ENCODE peak calls at places on chromosomes 7 and 10, in six cellular contexts. Q is esophagus squamous epithelium, O is fibroblast of lung, Y is brain microvascular endothelial cell, H is MM.1S, T is GM23338. V is an unnamed sample. For H3K36me3, the result is how much of the 10 kb centered on the place peaks cover.

GRCh38 chr10:52287853-52288252 is 26.2 kb upstream of the DKK1 start:
- DNase-seq in Q (no peak), O (no peak), Y (no peak), H (no peak), T (no peak), V (no peak)

GRCh38 chr7:97179454-97180104 is 62.1 kb downstream of the SDHAF3 start:
- DNase-seq in Q (no peak), O (peak), Y (peak), H (peak), T (peak), V (no peak)

GRCh38 chr10:114259825-114260224 is 20.8 kb downstream of the VWA2 start:
- DNase-seq in Q (no peak), O (peak), Y (no peak), H (no peak), T (no peak), V (peak)

GRCh38 chr10:2928219-2928840 is 139.0 kb upstream of the PFKP start:
- DNase-seq in Q (no peak), O (peak), Y (peak), H (peak), T (peak), V (no peak)

GRCh38 chr7:134197342-134197741 is 70.2 kb downstream of the LRGUK start:
- DNase-seq in Q (no peak), O (no peak), Y (no peak), H (no peak), T (no peak), V (no peak)

GRCh38 chr10:132371641-132372081 is 25.3 kb upstream of the PWWP2B start:
- DNase-seq in Q (no peak), O (no peak), Y (no peak), H (no peak), T (peak), V (peak)

GRCh38 chr10:60208676-60209269 is 180.9 kb downstream of the ANK3 start:
- DNase-seq in Q (no peak), O (peak), Y (no peak), H (peak), T (peak), V (no peak)

GRCh38 chr10:98457762-98458161 is 11.0 kb upstream of the HPS1 start:
- DNase-seq in Q (no peak), O (no peak), Y (no peak), H (no peak), T (no peak), V (no peak)

GRCh38 chr10:8321990-8322389 is 267.5 kb downstream of the GATA3 start:
- DNase-seq in Q (no peak), O (no peak), Y (no peak), H (no peak), T (no peak), V (no peak)

GRCh38 chr10:70074147-70074546 is 21.5 kb downstream of the MACROH2A2 start:
- DNase-seq in Q (no peak), O (peak), Y (no peak), H (no peak), T (no peak), V (no peak)

GRCh38 chr7:64494912-64495461 is 67.9 kb downstream of the ZNF680 start:
- DNase-seq in Q (no peak), O (no peak), Y (no peak), H (no peak), T (peak), V (no peak)
- H3K4me3 ChIP-seq in Q (peak), O (no peak), Y (peak), H (no peak), T (peak), V (no peak)

GRCh38 chr10:31771345-31771831 is 157.2 kb downstream of the ARHGAP12 start:
- DNase-seq in Q (no peak), O (peak), Y (no peak), H (no peak), T (no peak), V (no peak)

GRCh38 chr10:31776159-31776558 is 152.5 kb downstream of the ARHGAP12 start:
- DNase-seq in Q (no peak), O (no peak), Y (no peak), H (no peak), T (no peak), V (no peak)

GRCh38 chr10:31774928-31775668 is 153.5 kb downstream of the ARHGAP12 start:
- DNase-seq in Q (no peak), O (no peak), Y (no peak), H (no peak), T (no peak), V (no peak)

GRCh38 chr10:31773749-31774148 is 154.9 kb downstream of the ARHGAP12 start:
- DNase-seq in Q (no peak), O (no peak), Y (no peak), H (no peak), T (no peak), V (no peak)

DNA sequence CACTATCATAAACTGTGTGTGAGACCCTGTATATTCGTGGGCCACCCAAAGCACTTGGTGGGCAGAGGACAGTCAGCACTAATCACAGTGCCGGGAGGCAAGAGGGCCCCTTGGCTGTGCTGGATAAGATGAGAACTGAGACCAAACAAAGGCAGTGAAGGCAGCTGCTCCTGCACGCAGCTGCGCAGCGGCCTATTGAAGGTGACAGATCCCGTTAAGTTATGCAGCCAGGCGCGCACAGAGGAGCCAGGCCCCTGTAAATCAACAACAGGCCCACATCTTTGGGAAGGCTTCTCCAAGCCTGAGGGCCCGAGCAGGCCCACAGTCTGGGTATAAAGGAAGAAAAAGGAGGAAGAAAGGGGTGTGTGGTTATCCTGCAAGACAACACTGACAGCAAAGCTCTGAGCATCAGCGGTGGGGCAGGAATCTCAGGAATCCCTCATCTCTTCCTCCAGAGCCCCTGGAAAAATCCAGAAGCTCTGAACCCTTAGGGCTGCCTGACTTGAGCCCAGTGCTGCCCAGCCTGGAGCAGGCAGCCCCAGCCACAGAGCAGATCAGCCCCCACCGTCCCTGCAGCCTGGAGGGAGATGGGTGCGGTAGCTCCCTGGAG is 154.2 kb downstream of the ARHGAP12 start:
- DNase-seq in Q (no peak), O (peak), Y (no peak), H (no peak), T (peak), V (no peak)
- H3K27ac ChIP-seq in Q (no peak), O (no peak), Y (no peak), H (no peak), T (no peak), V (no peak)

GRCh38 chr7:857661-858060 is 18.7 kb upstream of the GET4 start:
- DNase-seq in Q (no peak), O (no peak), Y (no peak), H (no peak), T (no peak), V (no peak)

GRCh38 chr7:862157-862556 is 14.2 kb upstream of the GET4 start:
- DNase-seq in Q (no peak), O (no peak), Y (no peak), H (no peak), T (no peak), V (no peak)

GRCh38 chr7:861222-861621 is 15.1 kb upstream of the GET4 start:
- DNase-seq in Q (no peak), O (no peak), Y (no peak), H (no peak), T (no peak), V (no peak)

GRCh38 chr7:859368-860030 is 16.9 kb upstream of the GET4 start:
- DNase-seq in Q (no peak), O (no peak), Y (no peak), H (no peak), T (no peak), V (no peak)

DNA sequence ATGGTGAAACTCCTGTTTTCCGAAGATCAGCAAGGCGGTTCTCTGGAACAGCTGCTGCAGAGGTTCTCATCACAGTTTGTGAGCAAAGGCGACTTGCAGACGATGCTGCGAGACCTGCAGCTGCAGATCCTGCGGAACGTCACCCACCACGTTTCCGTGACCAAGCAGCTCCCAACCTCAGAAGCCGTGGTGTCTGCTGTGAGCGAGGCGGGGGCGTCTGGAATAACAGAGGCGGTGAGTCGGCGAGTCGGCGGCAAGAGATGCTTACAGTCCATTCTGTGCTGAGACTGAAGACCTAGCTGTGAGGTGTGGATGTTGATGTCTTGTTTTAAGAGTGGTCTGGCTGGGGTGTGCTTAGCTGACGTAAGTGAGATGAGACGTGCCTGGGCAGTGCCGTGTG is 16.2 kb upstream of the GET4 start:
- DNase-seq in Q (no peak), O (peak), Y (no peak), H (no peak), T (no peak), V (no peak)
- H3K36me3 ChIP-seq in Q (under half), O (under half), Y (under half), H (under half), T (under half), V (half or more)

GRCh38 chr7:99625961-99626360 is 9.2 kb downstream of the ZSCAN25 start:
- DNase-seq in Q (no peak), O (no peak), Y (no peak), H (no peak), T (no peak), V (no peak)

GRCh38 chr7:99628471-99629465 is 12.0 kb downstream of the ZSCAN25 start:
- DNase-seq in Q (no peak), O (no peak), Y (no peak), H (no peak), T (peak), V (no peak)

GRCh38 chr7:99626661-99627060 is 9.9 kb downstream of the ZSCAN25 start:
- DNase-seq in Q (no peak), O (no peak), Y (no peak), H (no peak), T (no peak), V (no peak)

GRCh38 chr7:99629643-99630042 is 12.9 kb downstream of the ZSCAN25 start:
- DNase-seq in Q (no peak), O (no peak), Y (no peak), H (no peak), T (no peak), V (no peak)

DNA sequence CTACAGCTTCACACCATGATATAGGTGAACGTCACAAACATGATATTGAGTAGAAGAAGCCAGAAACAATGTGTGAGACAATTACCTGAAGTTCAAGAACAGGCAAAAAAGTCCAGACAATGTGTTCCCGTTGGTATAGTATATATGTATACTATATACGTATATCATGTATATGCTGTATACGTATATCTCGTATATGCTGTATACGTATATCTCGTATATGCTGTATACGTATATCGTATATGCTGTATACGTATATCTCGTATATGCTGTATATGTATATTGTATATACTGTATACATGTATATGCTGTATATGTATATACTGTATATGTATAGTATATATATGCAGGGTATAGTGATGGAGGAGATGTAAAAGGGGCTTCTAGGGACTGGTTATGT is 10.8 kb downstream of the ZSCAN25 start:
- DNase-seq in Q (no peak), O (no peak), Y (no peak), H (no peak), T (no peak), V (no peak)
- H3K4me3 ChIP-seq in Q (no peak), O (no peak), Y (no peak), H (no peak), T (no peak), V (no peak)

GRCh38 chr10:5983813-5984212 is 6.5 kb upstream of the IL15RA start:
- DNase-seq in Q (no peak), O (no peak), Y (no peak), H (no peak), T (no peak), V (no peak)
- H3K27ac ChIP-seq in Q (no peak), O (no peak), Y (no peak), H (no peak), T (no peak), V (peak)

V was measured in upper lobe of right lung.